ENCODE peak calls at places on chromosomes 4 and X, in five cellular contexts. L is Daoy; I is non-pigmented ciliary epithelial cell; V is stimulated activated CD8-positive, alpha-beta memory T cell treated with anti-CD3 and anti-CD28 coated beads, Interleukin-7, amount 100 ng/mL, for 1 hour; C is CD8-positive, alpha-beta T cell. P is an unnamed sample.

GRCh38 chrX:71870337-71871098 is 40.1 kb upstream of the NHSL2 start:
- DNase-seq in C (no peak), I (no peak), L (peak; percentile 85), V (no peak), P (peak; percentile 20)

GRCh38 chr4:87005690-87006461 is 71.1 kb downstream of the AFF1 start:
- DNase-seq in C (no peak), L (peak; percentile 14), V (no peak), I (peak; percentile 11), P (no peak)

GRCh38 chr4:123588631-123589223 is 192.1 kb downstream of the SPRY1 start:
- DNase-seq in C (no peak), V (no peak), L (peak; percentile 69), I (no peak), P (no peak)

GRCh38 chrX:13598877-13599276 is 29.5 kb downstream of the EGFL6 start:
- DNase-seq in I (no peak), L (peak; percentile 4), C (no peak), V (no peak), P (no peak)

GRCh38 chr4:74555231-74555630 is 110.3 kb downstream of the AREG start:
- DNase-seq in C (no peak), I (no peak), V (no peak), L (peak; percentile 70), P (no peak)

GRCh38 chr4:2340272-2341061 is 78.0 kb downstream of the ZFYVE28 start:
- DNase-seq in C (no peak), V (no peak), I (no peak), L (peak; percentile 0), P (no peak)

GRCh38 chr4:168815373-168816345 is 194.4 kb downstream of the CBR4 start:
- DNase-seq in I (no peak), C (no peak), V (no peak), L (no peak), P (no peak)

GRCh38 chr4:7597281-7597680 is 162.6 kb upstream of the PSAPL1 start:
- DNase-seq in L (no peak), I (no peak), V (no peak), C (no peak), P (no peak)

GRCh38 chr4:42397256-42397634 is at the start of gene SHISA3:
- DNase-seq in C (no peak), L (peak; percentile 54), I (no peak), V (no peak), P (no peak)

GRCh38 chr4:92305878-92306520 is 2.2 kb downstream of the GRID2 start:
- DNase-seq in L (peak; percentile 0), V (no peak), I (no peak), C (no peak), P (no peak)

GRCh38 chrX:55135171-55135570 is 46.4 kb downstream of the PAGE2 start:
- DNase-seq in I (no peak), L (peak; percentile 14), V (no peak), C (peak; percentile 0), P (no peak)